ENCODE peak calls at places on chromosomes 3 and 15, in eight cellular contexts. H, I, L, Q, N, A, K and G are unnamed samples.

GRCh38 chr3:160038862-160039562 is 50.4 kb downstream of the IL12A start:
- DNase-seq in A (peak; percentile 9), L (no peak), Q (peak; percentile 37), H (no peak), K (no peak), N (no peak), I (peak; percentile 52), G (no peak)

GRCh38 chr3:122942241-122942640 is 85.3 kb downstream of the SEMA5B start:
- DNase-seq in I (no peak), L (no peak), H (no peak), N (no peak), A (no peak), K (no peak), Q (no peak), G (no peak)

GRCh38 chr3:123140591-123140990 is 61.2 kb upstream of the SEC22A start:
- DNase-seq in H (no peak), L (no peak), Q (no peak), K (no peak), N (no peak), I (no peak), A (no peak), G (no peak)

GRCh38 chr3:123678108-123678511 is 93.3 kb upstream of the HACD2 start:
- DNase-seq in H (peak; percentile 90), I (no peak), A (no peak), L (peak; percentile 88), Q (no peak), K (no peak), N (peak; percentile 96), G (no peak)

GRCh38 chr3:143337387-143337786 is 217.8 kb downstream of the CHST2 start:
- DNase-seq in I (no peak), N (no peak), L (no peak), A (no peak), K (no peak), H (no peak), Q (no peak), G (no peak)

GRCh38 chr3:37800022-37800493 is 61.6 kb upstream of the CTDSPL start:
- DNase-seq in A (no peak), I (peak; percentile 19), Q (no peak), N (no peak), H (no peak), L (no peak), K (no peak), G (no peak)

GRCh38 chr3:139020868-139021234 is at the start of gene PRR23B:
- DNase-seq in H (no peak), I (no peak), L (no peak), K (no peak), N (no peak), A (no peak), Q (no peak), G (no peak)

GRCh38 chr3:171842864-171843511 is at the start of gene TMEM212:
- DNase-seq in L (peak; percentile 41), N (peak; percentile 64), A (no peak), Q (no peak), H (peak; percentile 52), K (no peak), I (no peak), G (no peak)

GRCh38 chr3:15255215-15255614 is 49.2 kb downstream of the CAPN7 start:
- DNase-seq in H (no peak), N (no peak), L (no peak), I (no peak), Q (no peak), A (no peak), K (no peak), G (no peak)

GRCh38 chr3:108620250-108620649 is 30.7 kb downstream of the DZIP3 start:
- DNase-seq in L (no peak), A (no peak), K (no peak), N (no peak), I (no peak), Q (no peak), H (peak; percentile 9), G (no peak)

GRCh38 chr15:42107483-42107882 is 13.1 kb upstream of the PLA2G4D start:
- DNase-seq in Q (no peak), K (no peak), H (no peak), N (no peak), A (peak; percentile 47), I (no peak), L (no peak), G (no peak)

GRCh38 chr15:72284781-72285180 is 12.4 kb upstream of the PARP6 start:
- DNase-seq in Q (no peak), K (no peak), L (no peak), I (no peak), H (no peak), N (peak; percentile 39), A (no peak), G (no peak)

GRCh38 chr3:140832883-140833282 is 108.8 kb upstream of the SLC25A36 start:
- DNase-seq in A (no peak), K (no peak), Q (no peak), L (no peak), N (no peak), I (no peak), H (no peak), G (no peak)

GRCh38 chr15:93035953-93036810 is 52.8 kb downstream of the RGMA start:
- DNase-seq in N (peak; percentile 42), Q (peak; percentile 36), H (peak; percentile 25), L (peak; percentile 44), K (no peak), A (peak; percentile 8), I (peak; percentile 50), G (peak; percentile 71)

GRCh38 chr15:48332642-48333034 is 1.4 kb downstream of the DUT start:
- DNase-seq in I (no peak), A (no peak), K (no peak), Q (no peak), N (no peak), H (no peak), L (no peak), G (no peak)

GRCh38 chr15:100877551-100877950 is 2.1 kb upstream of the ALDH1A3 start:
- DNase-seq in L (no peak), I (no peak), H (no peak), N (peak; percentile 77), K (no peak), Q (no peak), A (no peak), G (no peak)

GRCh38 chr3:42519568-42519962 is 17.1 kb downstream of the VIPR1 start:
- DNase-seq in N (peak; percentile 20), Q (no peak), H (no peak), I (no peak), L (no peak), K (no peak), A (no peak), G (no peak)

GRCh38 chr15:73950479-73951043 is 24.3 kb downstream of the LOXL1 start:
- DNase-seq in I (no peak), L (no peak), K (no peak), H (no peak), N (no peak), A (no peak), Q (no peak), G (peak; percentile 48)

GRCh38 chr3:154730221-154730620 is 300.2 kb upstream of the GPR149 start:
- DNase-seq in Q (no peak), H (peak; percentile 9), A (no peak), N (no peak), L (no peak), I (peak; percentile 15), K (no peak), G (no peak)

GRCh38 chr15:92832992-92833438 is 67.1 kb upstream of the CHD2 start:
- DNase-seq in Q (no peak), K (no peak), A (no peak), I (no peak), H (peak; percentile 48), N (no peak), L (no peak), G (no peak)

GRCh38 chr3:31622636-31623288 is 90.0 kb downstream of the STT3B start:
- DNase-seq in I (no peak), L (no peak), H (no peak), K (no peak), A (no peak), Q (no peak), N (no peak), G (no peak)

GRCh38 chr15:94877833-94878232 is 646.5 kb downstream of the MCTP2 start:
- DNase-seq in A (no peak), K (no peak), I (no peak), Q (no peak), N (no peak), L (no peak), H (no peak), G (no peak)

GRCh38 chr3:97720417-97720816 is 44.1 kb upstream of the ARL6 start:
- DNase-seq in K (no peak), H (no peak), A (peak; percentile 10), N (no peak), I (no peak), Q (no peak), L (peak; percentile 1), G (no peak)

GRCh38 chr3:26721047-26721446 is 98.5 kb downstream of the LRRC3B start:
- DNase-seq in I (no peak), L (no peak), H (no peak), K (no peak), Q (no peak), A (no peak), N (no peak), G (no peak)

GRCh38 chr3:148820885-148821284 is 6.7 kb upstream of the CPB1 start:
- DNase-seq in I (no peak), L (no peak), N (no peak), H (no peak), K (no peak), A (no peak), Q (no peak), G (no peak)

GRCh38 chr3:30605706-30606300 is 598 bp upstream of the TGFBR2 start:
- DNase-seq in H (no peak), Q (no peak), I (peak; percentile 16), K (no peak), A (no peak), L (no peak), N (peak; percentile 56), G (no peak)

GRCh38 chr15:84942456-84942855 is 39.2 kb upstream of the PDE8A start:
- DNase-seq in L (no peak), Q (no peak), I (no peak), H (no peak), A (no peak), N (no peak), K (no peak), G (no peak)

GRCh38 chr15:96329403-96329981 is 1.0 kb upstream of the NR2F2 start:
- DNase-seq in K (no peak), Q (no peak), A (no peak), N (peak; percentile 52), H (peak; percentile 60), L (peak; percentile 86), I (no peak), G (no peak)

GRCh38 chr15:63492541-63493077 is 11.8 kb upstream of the USP3 start:
- DNase-seq in A (no peak), N (no peak), Q (no peak), I (peak; percentile 45), L (peak; percentile 89), K (no peak), H (no peak), G (no peak)

GRCh38 chr3:100913870-100914654 is 79.2 kb downstream of the ABI3BP start:
- DNase-seq in N (peak; percentile 93), K (no peak), H (peak; percentile 95), A (no peak), Q (peak; percentile 64), L (no peak), I (peak; percentile 17), G (no peak)

GRCh38 chr15:63708141-63708772 is 111.1 kb downstream of the FBXL22 start:
- DNase-seq in H (peak; percentile 64), I (no peak), L (no peak), Q (no peak), N (no peak), K (no peak), A (no peak), G (no peak)

GRCh38 chr3:44976002-44976815 is at the start of the genes EXOSC7 and ZDHHC3:
- DNase-seq in H (peak; percentile 80), L (peak; percentile 85), I (peak; percentile 94), Q (peak; percentile 91), N (peak; percentile 86), K (peak; percentile 73), A (peak; percentile 72), G (peak; percentile 94)

GRCh38 chr15:84819291-84819768 is 2.2 kb downstream of the ALPK3 start:
- DNase-seq in N (no peak), Q (peak; percentile 62), K (no peak), I (peak; percentile 44), A (no peak), H (no peak), L (no peak), G (peak; percentile 43)

GRCh38 chr3:189170559-189170958 is 1.2 kb upstream of the TPRG1 start:
- DNase-seq in K (no peak), L (no peak), H (no peak), N (peak; percentile 23), Q (no peak), I (no peak), A (no peak), G (no peak)